ENCODE peak calls at places on chromosomes 12 and 14, in nine cellular contexts. P is esophagus squamous epithelium, N is right lobe of liver, W is tibial nerve, Q is RWPE1, M is left ventricle myocardium inferior, S is HCT116, K is pancreas, V is dorsolateral prefrontal cortex. B is an unnamed sample.

GRCh38 chr12:70643927-70644326 is 6.7 kb upstream of the PTPRB start:
- DNase-seq in K (no peak), N (no peak), V (no peak), Q (no peak), W (no peak), P (no peak), S (no peak), M (no peak), B (no peak)

GRCh38 chr14:98859301-98859700 is 412.7 kb downstream of the BCL11B start:
- DNase-seq in Q (no peak), V (no peak), N (no peak), M (no peak), S (no peak), W (no peak), P (no peak), K (no peak), B (no peak)

GRCh38 chr12:32586390-32586789 is 92.7 kb upstream of the DNM1L start:
- DNase-seq in S (no peak), N (no peak), W (no peak), P (no peak), K (no peak), M (no peak), V (no peak), Q (peak), B (no peak)

GRCh38 chr12:22978962-22979361 is 354.0 kb downstream of the ETNK1 start:
- DNase-seq in P (no peak), S (no peak), Q (peak), M (no peak), N (no peak), V (no peak), K (no peak), W (no peak), B (no peak)

GRCh38 chr12:53251477-53252348 is 16.4 kb upstream of the ESPL1 start:
- DNase-seq in V (peak), N (peak), W (peak), S (peak), Q (peak), K (peak), P (no peak), M (peak), B (peak)

GRCh38 chr12:67327466-67327865 is 58.3 kb downstream of the CAND1 start:
- DNase-seq in S (no peak), M (no peak), N (no peak), V (no peak), K (no peak), P (no peak), W (no peak), Q (no peak), B (no peak)

GRCh38 chr12:11981174-11981733 is 89.5 kb upstream of the BCL2L14 start:
- DNase-seq in P (no peak), S (no peak), W (no peak), K (no peak), V (no peak), Q (no peak), N (no peak), M (no peak), B (no peak)

GRCh38 chr12:12560587-12561304 is 1.9 kb downstream of the DUSP16 start:
- DNase-seq in S (no peak), V (no peak), M (no peak), W (peak), N (no peak), Q (peak), K (peak), P (no peak), B (peak)

GRCh38 chr14:64363265-64363840 is 24.8 kb upstream of the MTHFD1 start:
- DNase-seq in S (no peak), W (no peak), N (no peak), K (no peak), M (no peak), Q (no peak), P (no peak), V (no peak), B (no peak)

GRCh38 chr12:56542164-56542563 is 20.5 kb downstream of the RBMS2 start:
- DNase-seq in K (no peak), P (no peak), N (no peak), S (no peak), V (no peak), W (no peak), Q (no peak), M (no peak), B (no peak)

GRCh38 chr12:111298583-111299436 is 70.1 kb downstream of the PHETA1 start:
- DNase-seq in V (peak), Q (peak), S (peak), N (peak), K (peak), P (no peak), M (peak), W (peak), B (no peak)

GRCh38 chr12:93173178-93173957 is 204.4 kb upstream of the NUDT4 start:
- DNase-seq in W (no peak), P (no peak), K (no peak), N (no peak), M (no peak), Q (no peak), S (no peak), V (no peak), B (no peak)

GRCh38 chr12:112130461-112130998 is 5.2 kb downstream of the TRAFD1 start:
- DNase-seq in K (no peak), P (no peak), M (no peak), S (no peak), W (no peak), V (no peak), N (no peak), Q (no peak), B (no peak)

GRCh38 chr12:98399532-98399931 is 115.9 kb upstream of the TMPO start:
- DNase-seq in M (no peak), N (no peak), Q (peak), S (peak), P (no peak), W (no peak), K (no peak), V (peak), B (no peak)

GRCh38 chr12:101018540-101018939 is 191.5 kb downstream of the SLC5A8 start:
- DNase-seq in M (no peak), Q (peak), S (peak), N (no peak), W (no peak), V (no peak), P (no peak), K (no peak), B (no peak)

GRCh38 chr12:107322063-107322462 is 228.7 kb upstream of the CRY1 start:
- DNase-seq in K (no peak), W (no peak), N (no peak), Q (no peak), M (no peak), V (no peak), P (no peak), S (no peak), B (no peak)

GRCh38 chr14:37179896-37180502 is 7.6 kb upstream of the SLC25A21 start:
- DNase-seq in S (no peak), W (no peak), K (no peak), Q (no peak), M (no peak), N (no peak), V (no peak), P (no peak), B (no peak)

GRCh38 chr14:67837011-67837624 is 17.5 kb downstream of the RAD51B start:
- DNase-seq in M (no peak), K (peak), N (no peak), Q (peak), S (peak), W (peak), V (no peak), P (no peak), B (no peak)

GRCh38 chr12:27524839-27525238 is 833 bp downstream of the PPFIBP1 start:
- DNase-seq in S (no peak), V (no peak), W (peak), K (no peak), Q (peak), P (no peak), N (no peak), M (no peak), B (peak)

GRCh38 chr14:97074860-97075259 is 277.7 kb downstream of the VRK1 start:
- DNase-seq in Q (no peak), K (no peak), W (no peak), P (no peak), S (no peak), V (no peak), M (no peak), N (no peak), B (no peak)

GRCh38 chr12:129193263-129193871 is 340.1 kb downstream of the GLT1D1 start:
- DNase-seq in P (no peak), Q (no peak), S (no peak), K (peak), N (no peak), W (no peak), V (no peak), M (no peak), B (no peak)

GRCh38 chr14:51922624-51923023 is 62.2 kb downstream of the GNG2 start:
- DNase-seq in W (peak), M (no peak), K (no peak), S (no peak), Q (no peak), P (no peak), N (no peak), V (no peak), B (no peak)

GRCh38 chr12:4386756-4387155 is 7.2 kb upstream of the FGF23 start:
- DNase-seq in S (no peak), W (no peak), Q (no peak), P (no peak), V (no peak), K (no peak), M (no peak), N (no peak), B (no peak)

GRCh38 chr14:54344445-54344844 is 52.4 kb upstream of the CDKN3 start:
- DNase-seq in K (no peak), M (no peak), V (no peak), W (no peak), Q (no peak), N (no peak), S (no peak), P (no peak), B (no peak)

GRCh38 chr12:82124711-82125110 is 233.5 kb downstream of the CCDC59 start:
- DNase-seq in M (no peak), K (no peak), P (no peak), V (no peak), Q (no peak), W (no peak), S (no peak), N (no peak), B (no peak)

GRCh38 chr12:131988054-131988796 is 38.5 kb downstream of the EP400 start:
- DNase-seq in Q (no peak), P (no peak), M (no peak), N (no peak), V (no peak), W (no peak), S (no peak), K (no peak), B (no peak)

GRCh38 chr12:42130670-42131402 is 13.8 kb downstream of the GXYLT1 start:
- DNase-seq in Q (no peak), K (peak), N (no peak), M (no peak), W (no peak), V (no peak), P (no peak), S (no peak), B (peak)

GRCh38 chr14:69887740-69888657 is 8.8 kb downstream of the SMOC1 start:
- DNase-seq in N (peak), Q (no peak), M (no peak), S (no peak), K (no peak), V (no peak), W (no peak), P (no peak), B (no peak)

DNA sequence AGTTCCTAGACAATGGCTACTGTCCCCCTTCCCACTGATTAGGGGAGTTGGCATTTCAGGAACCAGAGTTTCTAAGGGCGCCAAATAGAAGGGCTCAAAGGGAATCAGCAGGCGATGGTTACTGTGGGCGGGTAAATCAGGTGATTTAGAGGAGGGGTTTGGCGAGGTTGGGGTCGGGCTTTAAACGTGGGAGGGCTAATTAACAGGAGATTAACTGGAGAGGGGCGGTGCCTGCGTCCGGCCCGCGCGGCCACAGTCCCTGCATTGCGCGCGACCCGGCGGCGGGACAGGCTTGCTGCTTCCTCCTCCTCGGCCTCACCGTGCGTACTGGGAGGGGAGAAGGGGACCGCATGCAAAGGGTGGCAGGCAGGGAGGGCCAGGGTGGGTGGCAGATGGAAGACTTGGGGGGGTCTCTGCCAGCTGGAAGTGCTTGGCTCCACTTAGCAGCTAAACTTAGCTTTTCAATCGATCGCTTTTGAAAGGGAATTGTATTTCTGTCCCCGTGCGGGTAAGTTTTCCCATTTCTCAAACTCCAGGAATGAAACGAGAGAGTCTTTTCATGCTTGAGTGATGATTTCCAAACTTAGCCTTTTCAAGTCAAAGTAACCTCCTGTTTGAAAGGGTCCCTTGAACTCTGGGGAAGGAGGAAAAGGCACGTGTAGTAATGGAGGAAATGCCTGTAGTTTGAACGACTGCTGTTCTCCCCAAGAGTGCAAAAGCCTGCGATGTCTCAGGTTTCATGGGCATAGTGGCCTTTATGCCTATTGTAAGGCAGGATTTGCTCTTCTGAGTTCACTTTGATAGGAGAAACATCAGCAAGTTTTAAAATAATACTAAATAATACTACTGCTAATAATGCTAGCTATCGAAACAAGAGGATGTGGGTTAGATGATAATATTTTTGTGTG is at the start of gene MGST1:
- DNase-seq in P (no peak), S (peak), M (peak), N (peak), W (peak), Q (peak), V (peak), K (peak), B (peak)
- H3K27ac ChIP-seq in P (peak), S (peak), M (peak), N (peak), W (peak), Q (peak), V (peak), K (peak), B (peak)

GRCh38 chr14:74019743-74020142 is 594 bp downstream of the BBOF1 start:
- DNase-seq in M (no peak), S (no peak), N (no peak), V (no peak), P (no peak), W (peak), K (no peak), Q (no peak), B (peak)
- H3K27ac ChIP-seq in M (peak), S (peak), N (peak), V (no peak), P (peak), W (peak), K (peak), Q (peak), B (peak)

GRCh38 chr12:110249716-110250225 is 31.3 kb upstream of the ATP2A2 start:
- DNase-seq in M (peak), W (no peak), P (no peak), S (no peak), N (peak), K (peak), Q (no peak), V (no peak), B (no peak)
- H3K27ac ChIP-seq in M (peak), W (no peak), P (peak), S (no peak), N (peak), K (peak), Q (peak), V (peak), B (no peak)

GRCh38 chr14:75877292-75877691 is 104.5 kb downstream of the TGFB3 start:
- DNase-seq in N (no peak), M (no peak), W (no peak), K (peak), Q (no peak), S (no peak), P (no peak), V (no peak), B (no peak)

GRCh38 chr14:75876526-75876925 is 105.3 kb downstream of the TGFB3 start:
- DNase-seq in M (no peak), P (no peak), W (no peak), S (no peak), N (no peak), K (no peak), V (no peak), Q (no peak), B (no peak)

GRCh38 chr14:75877884-75878283 is 103.9 kb downstream of the TGFB3 start:
- DNase-seq in S (no peak), P (no peak), Q (no peak), V (no peak), W (no peak), N (no peak), K (no peak), M (no peak), B (no peak)

GRCh38 chr14:75879031-75879430 is 102.8 kb downstream of the TGFB3 start:
- DNase-seq in M (no peak), P (no peak), V (no peak), Q (peak), N (no peak), S (no peak), W (no peak), K (no peak), B (no peak)

DNA sequence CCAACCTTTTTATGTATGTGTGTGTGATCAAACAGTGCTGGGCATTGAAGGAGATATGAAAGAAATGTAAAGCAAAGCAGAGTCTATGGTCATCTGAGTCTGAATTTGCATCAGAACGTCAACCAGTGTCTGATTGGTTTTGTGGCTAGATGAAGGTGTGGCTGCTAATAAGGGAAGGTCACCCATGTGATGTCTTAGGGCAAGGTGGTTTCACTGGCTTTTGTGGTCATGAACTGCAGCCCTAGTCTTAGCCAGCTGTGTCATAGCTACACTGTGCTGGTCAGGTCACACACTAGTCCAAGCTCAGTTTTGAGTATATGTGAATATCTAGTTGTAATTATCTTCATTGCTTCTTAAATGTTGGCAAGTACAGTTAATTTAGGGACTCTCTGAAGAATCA is 105.8 kb downstream of the TGFB3 start:
- DNase-seq in W (no peak), S (no peak), M (no peak), P (no peak), K (no peak), V (no peak), Q (no peak), N (no peak), B (no peak)
- H3K27ac ChIP-seq in W (no peak), S (no peak), M (peak), P (no peak), K (peak), V (no peak), Q (no peak), N (no peak), B (peak)

DNA sequence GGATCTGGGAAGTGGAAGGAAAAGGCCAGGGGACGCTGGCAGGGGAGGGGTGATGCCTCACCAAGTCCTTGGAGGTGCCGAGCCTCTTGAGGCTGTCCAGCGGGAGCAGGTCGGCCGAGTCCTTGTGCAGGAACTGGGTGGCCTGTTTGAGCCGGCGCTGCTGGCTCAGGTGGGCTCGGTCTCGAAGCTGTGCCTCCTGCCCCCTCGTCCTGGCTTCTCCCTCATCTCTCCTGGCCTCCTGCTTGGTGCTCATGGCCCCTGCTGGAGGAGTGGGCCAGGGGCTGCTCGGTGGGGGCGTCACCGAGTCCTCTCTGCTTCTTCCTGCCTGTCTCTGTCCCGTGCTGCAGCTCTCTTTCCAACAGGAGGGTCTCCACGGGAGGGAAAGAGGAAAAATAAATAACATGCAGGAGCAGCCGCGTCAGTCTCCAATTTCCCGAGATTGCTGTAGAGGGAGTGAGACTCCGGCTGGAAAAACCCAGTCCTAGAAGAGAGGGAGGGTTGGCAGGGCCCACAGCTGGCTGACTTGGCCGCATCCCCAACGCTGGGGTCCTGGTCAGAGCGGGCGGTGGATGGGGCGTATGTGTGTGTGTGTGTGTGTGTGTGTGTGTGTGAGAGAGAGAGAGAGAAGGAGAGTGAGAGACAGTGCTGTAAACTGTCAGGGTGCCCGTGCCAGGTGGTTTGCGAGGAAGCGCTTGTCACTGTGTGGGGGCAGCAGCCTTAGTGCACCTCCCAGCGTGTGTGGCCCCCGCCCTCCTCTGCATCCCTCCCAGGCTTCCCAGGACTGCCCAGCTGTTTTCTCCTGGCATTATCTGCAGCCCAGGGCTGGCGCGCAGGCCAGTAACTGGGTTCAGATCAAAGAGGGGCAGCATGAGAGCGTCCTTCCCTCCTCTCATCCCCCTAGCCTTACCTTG is at the start of gene NRIP2:
- DNase-seq in Q (no peak), K (no peak), M (no peak), S (no peak), N (no peak), P (no peak), W (no peak), V (peak), B (peak)
- H3K27ac ChIP-seq in Q (no peak), K (no peak), M (peak), S (no peak), N (no peak), P (peak), W (peak), V (peak), B (peak)

GRCh38 chr12:30595742-30596141 is 99.9 kb downstream of the IPO8 start:
- DNase-seq in V (no peak), S (no peak), P (no peak), K (no peak), Q (no peak), N (no peak), W (no peak), M (no peak), B (no peak)
- H3K27ac ChIP-seq in V (no peak), S (no peak), P (no peak), K (no peak), Q (no peak), N (no peak), W (no peak), M (no peak), B (no peak)

GRCh38 chr12:51636986-51637385 is 46.0 kb downstream of the SCN8A start:
- DNase-seq in P (no peak), V (no peak), K (no peak), W (no peak), Q (no peak), N (no peak), S (no peak), M (no peak), B (no peak)

GRCh38 chr12:51636581-51636980 is 45.5 kb downstream of the SCN8A start:
- DNase-seq in V (no peak), Q (peak), N (no peak), P (no peak), S (no peak), W (no peak), K (no peak), M (no peak), B (no peak)

GRCh38 chr12:51642286-51642685 is 51.3 kb downstream of the SCN8A start:
- DNase-seq in K (no peak), Q (no peak), N (no peak), V (no peak), P (no peak), W (no peak), S (no peak), M (no peak), B (no peak)

GRCh38 chr12:51635371-51635770 is 44.3 kb downstream of the SCN8A start:
- DNase-seq in K (no peak), P (no peak), W (no peak), M (no peak), Q (peak), N (no peak), S (no peak), V (no peak), B (no peak)

DNA sequence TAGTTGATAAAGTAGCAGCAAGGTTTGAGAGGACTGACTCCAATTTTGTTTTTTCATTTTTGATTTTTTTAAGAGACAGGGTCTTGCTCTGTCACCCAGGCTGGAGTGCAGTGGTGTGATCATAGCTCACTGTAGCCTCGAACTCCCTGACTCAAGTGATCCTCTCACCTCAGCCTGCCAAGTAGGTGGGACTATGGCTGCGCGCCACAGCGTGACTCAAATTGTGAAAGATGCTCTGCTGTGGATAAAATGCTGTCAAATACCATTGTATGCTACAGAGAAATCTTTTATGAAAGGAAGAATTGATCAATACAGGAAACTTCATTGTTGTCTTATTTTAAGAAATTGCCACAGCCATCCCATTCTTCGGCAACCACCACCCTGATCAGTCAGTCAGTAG is 48.3 kb downstream of the SCN8A start:
- DNase-seq in Q (no peak), V (no peak), N (no peak), P (no peak), K (no peak), M (no peak), W (no peak), S (no peak), B (no peak)
- H3K27ac ChIP-seq in Q (no peak), V (no peak), N (no peak), P (no peak), K (no peak), M (no peak), W (no peak), S (no peak), B (no peak)